ENCODE peak calls at places on chromosomes 12 and 14, in eight cellular contexts. L is non-pigmented ciliary epithelial cell; G is NCI-H1417 treated with DMSO at 0.1 percent for 48 hours; R is left lobe of liver; X is endothelial cell; P is NCI-H774; C is stimulated activated CD8-positive, alpha-beta memory T cell treated with anti-CD3 and anti-CD28 coated beads, Interleukin-15, amount 100 ng/mL, for 24 hours; F is activated CD4-positive, alpha-beta T cell treated with anti-CD3 and anti-CD28 coated beads, Interleukin-2, amount 10 ng/mL, durations not matched to agents 7 days and 5 days. J is an unnamed sample.

GRCh38 chr14:24458736-24459135 is 16.2 kb upstream of the SDR39U1 start:
- DNase-seq in F (no peak), C (no peak), R (no peak), X (no peak), P (no peak), L (no peak), G (no peak), J (no peak)

GRCh38 chr14:92997343-92998061 is 74.6 kb downstream of the CHGA start:
- DNase-seq in L (no peak), R (no peak), P (no peak), F (no peak), X (no peak), C (no peak), G (no peak), J (no peak)

GRCh38 chr14:38961136-38961535 is 141.9 kb downstream of the SEC23A start:
- DNase-seq in P (no peak), R (no peak), C (no peak), X (no peak), F (no peak), L (no peak), G (no peak), J (no peak)

GRCh38 chr14:25033358-25033757 is 16.6 kb downstream of the STXBP6 start:
- DNase-seq in L (no peak), C (no peak), X (no peak), R (no peak), F (no peak), G (no peak), P (no peak), J (no peak)

GRCh38 chr14:56005580-56006053 is 112.6 kb upstream of the PELI2 start:
- DNase-seq in P (no peak), R (no peak), X (no peak), C (no peak), L (no peak), F (no peak), G (no peak), J (peak)

GRCh38 chr14:26398616-26399015 is 199.2 kb downstream of the NOVA1 start:
- DNase-seq in X (no peak), G (no peak), R (no peak), F (no peak), P (no peak), L (no peak), C (no peak), J (no peak)

GRCh38 chr12:2688381-2688881 is 106.3 kb upstream of the FKBP4 start:
- DNase-seq in P (no peak), R (no peak), C (no peak), F (no peak), X (no peak), L (no peak), G (no peak), J (no peak)

GRCh38 chr14:32618991-32619390 is 289.9 kb downstream of the AKAP6 start:
- DNase-seq in C (no peak), G (no peak), L (no peak), F (no peak), X (no peak), R (no peak), P (no peak), J (no peak)